ENCODE peak calls at places on chromosomes 1 and 21, in five cellular contexts. One of them, this sample, is unnamed.

GRCh38 chr1:19757641-19758040 is 42.1 kb downstream of the TMCO4 start:
- DNase-seq in fibroblast of the aortic adventitia: peak
- DNase-seq in SK-N-SH: no peak
- DNase-seq in A549: no peak
- DNase-seq in MCF 10A: no peak
- DNase-seq in this sample: no peak

GRCh38 chr21:15809818-15810217 is 80.0 kb downstream of the USP25 start:
- DNase-seq in SK-N-SH: no peak
- DNase-seq in MCF 10A: peak
- DNase-seq in fibroblast of the aortic adventitia: peak
- DNase-seq in A549: no peak
- DNase-seq in this sample: peak

GRCh38 chr1:160672789-160673695 is 26.2 kb upstream of the SLAMF1 start:
- DNase-seq in fibroblast of the aortic adventitia: no peak
- DNase-seq in MCF 10A: no peak
- DNase-seq in SK-N-SH: no peak
- DNase-seq in A549: no peak
- DNase-seq in this sample: no peak

GRCh38 chr21:45499970-45500575 is 42.2 kb downstream of the SLC19A1 start:
- DNase-seq in MCF 10A: no peak
- DNase-seq in SK-N-SH: no peak
- DNase-seq in A549: no peak
- DNase-seq in fibroblast of the aortic adventitia: no peak
- DNase-seq in this sample: no peak

GRCh38 chr21:14876464-14876863 is 188.3 kb downstream of the NRIP1 start:
- DNase-seq in MCF 10A: no peak
- DNase-seq in SK-N-SH: no peak
- DNase-seq in fibroblast of the aortic adventitia: no peak
- DNase-seq in A549: no peak
- DNase-seq in this sample: no peak

GRCh38 chr1:115810609-115811008 is 30.3 kb downstream of the NHLH2 start:
- DNase-seq in MCF 10A: no peak
- DNase-seq in A549: no peak
- DNase-seq in SK-N-SH: no peak
- DNase-seq in fibroblast of the aortic adventitia: no peak
- DNase-seq in this sample: no peak

GRCh38 chr1:211520641-211521040 is 28.7 kb upstream of the RD3 start:
- DNase-seq in fibroblast of the aortic adventitia: peak
- DNase-seq in MCF 10A: no peak
- DNase-seq in SK-N-SH: no peak
- DNase-seq in A549: peak
- DNase-seq in this sample: peak

GRCh38 chr1:27026621-27027574 is 14.2 kb upstream of the TENT5B start:
- DNase-seq in MCF 10A: peak
- DNase-seq in SK-N-SH: no peak
- DNase-seq in A549: no peak
- DNase-seq in fibroblast of the aortic adventitia: peak
- DNase-seq in this sample: peak

GRCh38 chr1:30508651-30509050 is 214.7 kb downstream of the MATN1 start:
- DNase-seq in A549: no peak
- DNase-seq in SK-N-SH: no peak
- DNase-seq in fibroblast of the aortic adventitia: no peak
- DNase-seq in MCF 10A: no peak
- DNase-seq in this sample: no peak

GRCh38 chr1:7281821-7282220 is 489.3 kb upstream of the VAMP3 start:
- DNase-seq in fibroblast of the aortic adventitia: peak
- DNase-seq in A549: no peak
- DNase-seq in SK-N-SH: no peak
- DNase-seq in MCF 10A: peak
- DNase-seq in this sample: peak

GRCh38 chr1:33244143-33244808 is 12.0 kb upstream of the ZNF362 start:
- DNase-seq in SK-N-SH: no peak
- DNase-seq in MCF 10A: peak
- DNase-seq in fibroblast of the aortic adventitia: no peak
- DNase-seq in A549: no peak
- DNase-seq in this sample: no peak

GRCh38 chr21:41877901-41878830 is 978 bp downstream of the PRDM15 start:
- DNase-seq in SK-N-SH: peak
- DNase-seq in fibroblast of the aortic adventitia: peak
- DNase-seq in MCF 10A: peak
- DNase-seq in A549: peak
- DNase-seq in this sample: peak

GRCh38 chr21:33265664-33266049 is 510 bp upstream of the IL10RB start:
- DNase-seq in fibroblast of the aortic adventitia: no peak
- DNase-seq in A549: no peak
- DNase-seq in MCF 10A: no peak
- DNase-seq in SK-N-SH: no peak
- DNase-seq in this sample: peak

GRCh38 chr1:117644696-117645311 is 39.0 kb downstream of the TENT5C start:
- DNase-seq in MCF 10A: no peak
- DNase-seq in A549: no peak
- DNase-seq in SK-N-SH: no peak
- DNase-seq in fibroblast of the aortic adventitia: no peak
- DNase-seq in this sample: no peak

GRCh38 chr21:45824546-45825208 is 156.9 kb upstream of the COL6A1 start:
- DNase-seq in A549: no peak
- DNase-seq in fibroblast of the aortic adventitia: no peak
- DNase-seq in MCF 10A: no peak
- DNase-seq in SK-N-SH: no peak
- DNase-seq in this sample: no peak

GRCh38 chr1:240722788-240723187 is 110.8 kb upstream of the GREM2 start:
- DNase-seq in MCF 10A: no peak
- DNase-seq in fibroblast of the aortic adventitia: no peak
- DNase-seq in A549: no peak
- DNase-seq in SK-N-SH: no peak
- DNase-seq in this sample: no peak

GRCh38 chr1:197319631-197320030 is 51.6 kb downstream of the CRB1 start:
- DNase-seq in SK-N-SH: no peak
- DNase-seq in fibroblast of the aortic adventitia: no peak
- DNase-seq in MCF 10A: no peak
- DNase-seq in A549: no peak
- DNase-seq in this sample: no peak

GRCh38 chr1:14780271-14780670 is 181.8 kb downstream of the KAZN start:
- DNase-seq in A549: no peak
- DNase-seq in SK-N-SH: no peak
- DNase-seq in fibroblast of the aortic adventitia: no peak
- DNase-seq in MCF 10A: peak
- DNase-seq in this sample: no peak

GRCh38 chr1:70895531-70895930 is 152.1 kb downstream of the PTGER3 start:
- DNase-seq in A549: no peak
- DNase-seq in MCF 10A: no peak
- DNase-seq in fibroblast of the aortic adventitia: no peak
- DNase-seq in SK-N-SH: no peak
- DNase-seq in this sample: no peak

GRCh38 chr1:184827600-184828368 is 73.1 kb upstream of the EDEM3 start:
- DNase-seq in SK-N-SH: no peak
- DNase-seq in MCF 10A: peak
- DNase-seq in fibroblast of the aortic adventitia: peak
- DNase-seq in A549: no peak
- DNase-seq in this sample: peak

GRCh38 chr1:157519451-157519850 is 32.9 kb downstream of the FCRL5 start:
- DNase-seq in fibroblast of the aortic adventitia: no peak
- DNase-seq in MCF 10A: no peak
- DNase-seq in A549: no peak
- DNase-seq in SK-N-SH: no peak
- DNase-seq in this sample: no peak

GRCh38 chr1:78277253-78277652 is 213.5 kb upstream of the PTGFR start:
- DNase-seq in MCF 10A: peak
- DNase-seq in A549: no peak
- DNase-seq in fibroblast of the aortic adventitia: peak
- DNase-seq in SK-N-SH: no peak
- DNase-seq in this sample: peak

GRCh38 chr1:228350831-228351781 is 55.5 kb downstream of the TRIM11 start:
- DNase-seq in A549: no peak
- DNase-seq in MCF 10A: no peak
- DNase-seq in SK-N-SH: no peak
- DNase-seq in fibroblast of the aortic adventitia: no peak
- DNase-seq in this sample: no peak

GRCh38 chr1:220786337-220787068 is at the start of gene MTARC1:
- DNase-seq in A549: peak
- DNase-seq in MCF 10A: peak
- DNase-seq in fibroblast of the aortic adventitia: peak
- DNase-seq in SK-N-SH: peak
- DNase-seq in this sample: peak

GRCh38 chr1:156103521-156103947 is 11.0 kb upstream of the LMNA start:
- DNase-seq in fibroblast of the aortic adventitia: peak
- DNase-seq in A549: no peak
- DNase-seq in MCF 10A: peak
- DNase-seq in SK-N-SH: peak
- DNase-seq in this sample: no peak

GRCh38 chr1:26083246-26083645 is 15.8 kb upstream of the TRIM63 start:
- DNase-seq in A549: peak
- DNase-seq in SK-N-SH: no peak
- DNase-seq in fibroblast of the aortic adventitia: peak
- DNase-seq in MCF 10A: peak
- DNase-seq in this sample: peak

GRCh38 chr1:31207590-31207989 is 32.1 kb downstream of the NKAIN1 start:
- DNase-seq in MCF 10A: no peak
- DNase-seq in A549: no peak
- DNase-seq in fibroblast of the aortic adventitia: no peak
- DNase-seq in SK-N-SH: no peak
- DNase-seq in this sample: no peak

GRCh38 chr1:167092653-167093052 is 1.2 kb upstream of the STYXL2 start:
- DNase-seq in SK-N-SH: no peak
- DNase-seq in A549: no peak
- DNase-seq in MCF 10A: no peak
- DNase-seq in fibroblast of the aortic adventitia: no peak
- DNase-seq in this sample: no peak

GRCh38 chr1:101364370-101365120 is 127.7 kb downstream of the S1PR1 start:
- DNase-seq in SK-N-SH: no peak
- DNase-seq in A549: no peak
- DNase-seq in MCF 10A: no peak
- DNase-seq in fibroblast of the aortic adventitia: no peak
- DNase-seq in this sample: no peak

GRCh38 chr1:183472488-183473285 is at the start of gene SMG7:
- DNase-seq in SK-N-SH: no peak
- DNase-seq in A549: no peak
- DNase-seq in MCF 10A: no peak
- DNase-seq in fibroblast of the aortic adventitia: no peak
- DNase-seq in this sample: peak

GRCh38 chr21:41899431-41900202 is 20.5 kb upstream of the PRDM15 start:
- DNase-seq in SK-N-SH: no peak
- DNase-seq in A549: no peak
- DNase-seq in MCF 10A: no peak
- DNase-seq in fibroblast of the aortic adventitia: no peak
- DNase-seq in this sample: no peak

GRCh38 chr1:91583326-91583755 is 82.7 kb downstream of the CDC7 start:
- DNase-seq in SK-N-SH: no peak
- DNase-seq in fibroblast of the aortic adventitia: peak
- DNase-seq in A549: no peak
- DNase-seq in MCF 10A: no peak
- DNase-seq in this sample: no peak

GRCh38 chr1:94743866-94744265 is 76.3 kb upstream of the SLC44A3 start:
- DNase-seq in SK-N-SH: no peak
- DNase-seq in A549: no peak
- DNase-seq in MCF 10A: no peak
- DNase-seq in fibroblast of the aortic adventitia: no peak
- DNase-seq in this sample: peak

GRCh38 chr1:247713753-247714152 is 2.7 kb downstream of the OR6F1 start:
- DNase-seq in fibroblast of the aortic adventitia: no peak
- DNase-seq in A549: no peak
- DNase-seq in MCF 10A: no peak
- DNase-seq in SK-N-SH: no peak
- DNase-seq in this sample: no peak

GRCh38 chr1:60425528-60425927 is 352.0 kb upstream of the C1orf87 start:
- DNase-seq in A549: no peak
- DNase-seq in MCF 10A: peak
- DNase-seq in fibroblast of the aortic adventitia: peak
- DNase-seq in SK-N-SH: no peak
- DNase-seq in this sample: peak

GRCh38 chr1:9814619-9815018 is 9.1 kb downstream of the CLSTN1 start:
- DNase-seq in SK-N-SH: no peak
- DNase-seq in MCF 10A: no peak
- DNase-seq in fibroblast of the aortic adventitia: no peak
- DNase-seq in A549: no peak
- DNase-seq in this sample: no peak

GRCh38 chr1:54810144-54810942 is 9.2 kb upstream of the TTC22 start:
- DNase-seq in SK-N-SH: peak
- DNase-seq in fibroblast of the aortic adventitia: peak
- DNase-seq in MCF 10A: peak
- DNase-seq in A549: peak
- DNase-seq in this sample: peak

GRCh38 chr1:42490237-42490636 is 27.2 kb downstream of the CCDC30 start:
- DNase-seq in A549: no peak
- DNase-seq in MCF 10A: no peak
- DNase-seq in SK-N-SH: no peak
- DNase-seq in fibroblast of the aortic adventitia: no peak
- DNase-seq in this sample: no peak

This sample was measured in choroid plexus epithelial cell.